ENCODE peak calls at places on chromosomes 5 and 9, in four cellular contexts. A is tibial nerve, E is endodermal cell, L is small intestine. Q is an unnamed sample.

GRCh38 chr5:72457491-72457890 is 49.7 kb downstream of the ZNF366 start:
- DNase-seq in A (no peak), E (no peak), L (no peak), Q (no peak)

GRCh38 chr5:92930057-92930456 is 651.0 kb downstream of the NR2F1-AS1 start:
- DNase-seq in A (no peak), E (no peak), L (no peak), Q (no peak)

GRCh38 chr9:122307036-122307435 is 42.4 kb downstream of the MRRF start:
- DNase-seq in A (no peak), E (peak), L (no peak), Q (no peak)

GRCh38 chr5:2756764-2757163 is 5.3 kb upstream of the IRX2 start:
- DNase-seq in A (no peak), E (no peak), L (no peak), Q (no peak)

GRCh38 chr5:26889810-26890209 is 148.6 kb downstream of the CDH9 start:
- DNase-seq in A (no peak), E (no peak), L (no peak), Q (no peak)

GRCh38 chr5:76555114-76555513 is 68.1 kb downstream of the F2RL2 start:
- DNase-seq in A (no peak), E (no peak), L (no peak), Q (no peak)

GRCh38 chr5:149860801-149861322 is 83.7 kb downstream of the PDE6A start:
- DNase-seq in A (no peak), E (no peak), L (no peak), Q (no peak)

GRCh38 chr5:98997000-98997399 is 68.2 kb upstream of the CHD1 start:
- DNase-seq in A (no peak), E (no peak), L (no peak), Q (no peak)

GRCh38 chr5:96483878-96484277 is 50.8 kb upstream of the PCSK1 start:
- DNase-seq in A (no peak), E (peak), L (peak), Q (no peak)

GRCh38 chr9:134236001-134236421 is 71.6 kb upstream of the RNU6ATAC start:
- DNase-seq in A (peak), E (no peak), L (no peak), Q (peak)

GRCh38 chr5:111116550-111116949 is 24.4 kb downstream of the WDR36 start:
- DNase-seq in A (peak), E (no peak), L (no peak), Q (no peak)

GRCh38 chr9:82168585-82168984 is 180.0 kb downstream of the SPATA31D1 start:
- DNase-seq in A (no peak), E (no peak), L (no peak), Q (no peak)

GRCh38 chr9:88018101-88018500 is 43.8 kb upstream of the CDK20 start:
- DNase-seq in A (no peak), E (no peak), L (no peak), Q (no peak)

GRCh38 chr9:103991698-103992097 is 102.4 kb upstream of the SMC2 start:
- DNase-seq in A (no peak), E (no peak), L (no peak), Q (no peak)

GRCh38 chr5:91024727-91025126 is 358.4 kb downstream of the ARRDC3 start:
- DNase-seq in A (no peak), E (no peak), L (no peak), Q (no peak)

GRCh38 chr5:68534131-68534940 is 318.8 kb downstream of the PIK3R1 start:
- DNase-seq in A (no peak), E (peak), L (peak), Q (peak)

GRCh38 chr9:21709464-21710058 is 92.9 kb upstream of the MTAP start:
- DNase-seq in A (peak), E (peak), L (peak), Q (no peak)

GRCh38 chr5:160506006-160507004 is 84.7 kb downstream of the PTTG1 start:
- DNase-seq in A (peak), E (peak), L (peak), Q (peak)

GRCh38 chr5:6556802-6557102 is 76.1 kb downstream of the NSUN2 start:
- DNase-seq in A (no peak), E (no peak), L (no peak), Q (no peak)

GRCh38 chr9:127813739-127814226 is 11.1 kb downstream of the FPGS start:
- DNase-seq in A (no peak), E (no peak), L (no peak), Q (no peak)

GRCh38 chr9:136831720-136832104 is 10.6 kb upstream of the AJM1 start:
- DNase-seq in A (no peak), E (no peak), L (no peak), Q (peak)

GRCh38 chr9:126347093-126347492 is 20.5 kb downstream of the MVB12B start:
- DNase-seq in A (no peak), E (no peak), L (no peak), Q (no peak)

DNA sequence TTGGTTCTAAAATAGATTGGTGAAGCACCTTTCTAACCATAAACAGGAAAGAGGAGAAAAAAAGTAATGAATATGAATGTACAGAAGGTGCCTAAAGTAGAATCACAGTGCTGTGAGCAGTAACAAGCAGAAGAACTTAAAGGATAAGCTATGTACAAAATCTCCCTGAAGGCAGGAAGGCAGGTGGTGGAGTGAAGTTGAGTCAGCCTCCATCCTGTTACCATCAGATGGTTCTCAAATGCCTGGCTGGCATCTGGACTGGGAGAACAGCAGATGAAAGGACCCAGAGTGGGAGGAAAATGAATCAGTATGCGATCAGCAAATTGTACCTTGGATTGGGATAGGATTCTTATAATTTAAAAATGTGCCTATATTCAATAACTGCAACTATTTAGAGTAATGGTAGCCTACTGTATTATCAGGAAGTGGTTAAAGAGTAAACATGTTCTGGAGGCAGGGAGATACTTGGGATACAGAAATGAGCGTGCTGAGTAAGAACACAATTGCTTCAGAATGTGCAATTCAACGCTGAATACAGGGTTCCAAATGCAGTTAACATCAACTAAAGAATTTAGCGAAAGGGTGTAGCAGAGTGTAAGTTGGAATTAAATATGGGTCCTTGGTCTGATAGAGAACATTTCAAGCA is 21.1 kb upstream of the FER start:
- DNase-seq in A (no peak), E (no peak), L (no peak), Q (no peak)
- H3K4me3 ChIP-seq in A (peak), E (peak), L (no peak), Q (no peak)

GRCh38 chr9:130682490-130683121 is 11.0 kb upstream of the EXOSC2 start:
- DNase-seq in A (peak), E (peak), L (peak), Q (peak)
- H3K4me3 ChIP-seq in A (peak), E (peak), L (peak), Q (peak)

GRCh38 chr5:53446908-53447307 is 33.5 kb upstream of the FST start:
- DNase-seq in A (no peak), E (no peak), L (no peak), Q (no peak)
- H3K4me3 ChIP-seq in A (no peak), E (no peak), L (no peak), Q (no peak)

GRCh38 chr5:36631161-36631560 is 24.8 kb downstream of the SLC1A3 start:
- DNase-seq in A (no peak), E (no peak), L (no peak), Q (no peak)

GRCh38 chr5:36632363-36632664 is 25.9 kb downstream of the SLC1A3 start:
- DNase-seq in A (no peak), E (no peak), L (no peak), Q (no peak)

GRCh38 chr5:36630201-36630968 is 24.0 kb downstream of the SLC1A3 start:
- DNase-seq in A (no peak), E (no peak), L (no peak), Q (no peak)

GRCh38 chr5:36629729-36630128 is 23.3 kb downstream of the SLC1A3 start:
- DNase-seq in A (no peak), E (no peak), L (no peak), Q (no peak)

GRCh38 chr5:36631575-36632362 is 25.4 kb downstream of the SLC1A3 start:
- DNase-seq in A (no peak), E (no peak), L (no peak), Q (no peak)
- H3K4me3 ChIP-seq in A (no peak), E (no peak), L (no peak), Q (no peak)

DNA sequence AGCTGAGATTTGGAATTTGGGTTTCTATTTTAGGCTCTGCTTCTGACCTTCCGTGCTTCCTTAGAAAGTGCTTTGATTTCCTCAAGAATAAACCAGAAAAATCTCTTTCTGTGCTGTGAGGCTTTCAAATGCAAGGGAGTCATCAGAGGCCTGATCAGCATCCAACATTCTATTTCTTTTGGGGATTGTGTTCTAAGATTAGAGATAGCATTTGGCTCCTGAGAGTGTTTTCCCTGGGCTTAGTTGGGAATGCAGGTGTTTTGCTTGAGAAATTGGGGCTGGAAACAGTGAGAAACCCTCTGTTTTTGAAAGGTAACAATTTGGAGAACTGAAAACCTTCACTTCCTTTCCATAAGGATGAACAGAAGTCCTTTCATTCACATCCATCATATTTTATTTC is 296.9 kb downstream of the CSNK1G3 start:
- DNase-seq in A (no peak), E (no peak), L (no peak), Q (no peak)
- H3K4me3 ChIP-seq in A (no peak), E (no peak), L (no peak), Q (no peak)

DNA sequence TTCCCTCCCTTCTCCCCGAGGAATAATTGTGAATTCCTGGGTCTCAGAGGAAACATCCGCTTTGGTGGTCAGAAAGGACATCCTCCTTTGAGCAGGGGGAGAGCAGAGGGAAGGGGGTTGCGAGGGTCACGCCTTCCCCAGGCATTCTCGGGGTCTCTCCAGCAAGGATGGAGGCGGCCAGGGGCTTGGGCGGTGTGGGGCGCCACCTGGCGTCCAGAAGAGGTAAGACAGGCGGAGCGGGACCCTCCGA is 129.1 kb downstream of the KCNIP1 start:
- DNase-seq in A (peak), E (peak), L (peak), Q (peak)
- H3K4me3 ChIP-seq in A (peak), E (peak), L (no peak), Q (peak)

DNA sequence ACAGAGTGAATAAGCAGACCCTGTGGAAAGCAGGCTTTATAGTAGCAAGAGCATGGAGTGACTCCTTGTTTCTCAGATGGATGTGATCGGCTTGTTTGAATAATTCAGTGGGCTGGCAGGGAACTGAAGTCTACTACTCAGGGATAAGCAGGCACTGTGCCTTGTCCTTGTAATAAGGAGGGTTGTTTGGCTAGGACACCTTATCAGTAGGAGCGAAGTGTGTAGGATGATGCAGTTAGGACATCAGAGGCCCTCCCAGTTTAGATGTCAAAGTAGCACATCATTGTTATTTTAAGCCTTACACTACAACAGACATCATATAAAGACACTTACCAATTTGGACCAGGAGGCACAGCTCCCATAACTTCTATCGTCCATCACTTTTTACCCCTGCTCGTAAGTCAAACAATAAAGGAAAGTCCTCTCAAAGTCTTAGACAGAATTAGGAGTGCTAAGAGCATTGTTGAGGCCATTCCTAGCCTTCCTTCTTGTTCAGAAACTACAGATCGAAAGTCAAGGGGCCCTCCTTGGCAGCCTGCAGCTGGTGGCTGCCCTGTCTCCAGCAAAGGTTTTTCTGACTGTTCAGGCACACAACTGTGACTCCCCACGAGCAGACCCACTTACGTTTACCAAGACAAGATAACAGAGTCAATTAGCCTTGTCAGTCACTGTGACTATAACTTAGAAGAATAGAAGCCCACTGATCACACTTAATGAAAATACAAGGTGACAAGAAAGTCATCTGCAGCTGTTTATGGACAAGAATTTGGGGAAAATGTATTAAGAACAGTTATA is 218.6 kb downstream of the SNX18 start:
- DNase-seq in A (no peak), E (no peak), L (no peak), Q (no peak)
- H3K4me3 ChIP-seq in A (no peak), E (no peak), L (no peak), Q (no peak)

GRCh38 chr9:117413346-117414219 is 1.3 kb downstream of the ASTN2 start:
- DNase-seq in A (no peak), E (peak), L (no peak), Q (peak)

GRCh38 chr9:117414220-117414905 is 494 bp downstream of the ASTN2 start:
- DNase-seq in A (no peak), E (peak), L (no peak), Q (peak)

GRCh38 chr9:117411547-117411946 is 3.3 kb downstream of the ASTN2 start:
- DNase-seq in A (peak), E (peak), L (peak), Q (no peak)

GRCh38 chr9:117412006-117412715 is 2.7 kb downstream of the ASTN2 start:
- DNase-seq in A (no peak), E (peak), L (no peak), Q (no peak)

DNA sequence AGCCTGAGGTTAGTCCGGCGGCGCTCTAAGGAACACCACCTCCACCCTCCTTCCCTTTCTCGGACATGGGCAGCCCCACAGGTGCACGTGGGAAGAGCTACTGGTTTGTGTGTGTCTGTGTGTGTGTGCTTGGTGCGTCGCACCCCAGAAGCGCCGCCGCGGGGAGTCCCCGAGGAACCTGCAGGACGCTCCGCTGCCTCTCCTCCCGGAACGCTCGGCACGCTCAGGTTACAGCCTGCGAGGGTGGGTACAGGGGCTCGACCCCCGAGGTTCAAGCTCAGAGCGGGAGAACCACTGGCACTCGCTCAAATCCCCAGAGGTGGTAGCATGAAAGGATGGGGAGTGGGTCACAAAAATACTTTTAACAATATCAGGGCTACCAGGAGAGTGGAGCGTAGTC is 2.0 kb downstream of the ASTN2 start:
- DNase-seq in A (no peak), E (peak), L (no peak), Q (no peak)
- H3K4me3 ChIP-seq in A (peak), E (peak), L (no peak), Q (peak)

DNA sequence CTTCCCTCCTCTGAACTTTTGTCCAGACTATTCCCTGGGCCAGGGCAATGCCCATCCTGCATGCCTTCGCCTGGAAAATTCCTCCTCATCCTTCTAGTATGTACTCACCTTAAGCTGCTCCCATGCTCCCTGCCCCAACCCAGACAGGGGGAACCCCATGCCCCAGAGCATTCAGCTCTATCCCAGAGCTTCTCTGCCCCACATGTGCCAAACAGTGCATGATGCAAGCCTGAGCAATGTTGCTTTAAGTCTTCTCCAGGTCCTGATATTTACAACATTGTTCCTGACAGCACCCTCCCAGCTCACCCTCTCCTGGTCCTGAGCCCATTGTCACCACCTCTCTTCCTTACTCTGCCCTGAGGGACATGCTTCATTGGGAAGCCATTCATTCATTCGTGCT is 23.3 kb upstream of the BARX1 start:
- DNase-seq in A (no peak), E (no peak), L (no peak), Q (no peak)
- H3K4me3 ChIP-seq in A (no peak), E (no peak), L (no peak), Q (no peak)